ENCODE peak calls at places on chromosomes 7 and 10, in five cellular contexts. G, W, X, M and N are unnamed samples.

GRCh38 chr10:126336786-126337185 is 51.5 kb downstream of the ADAM12 start:
- DNase-seq in M (no peak), X (no peak), G (no peak), W (no peak), N (no peak)

GRCh38 chr7:126774077-126774476 is 478.7 kb downstream of the GRM8 start:
- DNase-seq in W (no peak), G (no peak), X (no peak), M (no peak), N (no peak)

GRCh38 chr10:69588358-69588757 is 15.1 kb upstream of the NEUROG3 start:
- DNase-seq in G (no peak), W (peak; percentile 49), M (no peak), X (no peak), N (no peak)

GRCh38 chr10:114862456-114862855 is 40.9 kb downstream of the FHIP2A start:
- DNase-seq in G (no peak), W (no peak), X (no peak), M (no peak), N (no peak)

GRCh38 chr10:116557305-116557880 is 11.7 kb downstream of the PNLIP start:
- DNase-seq in M (no peak), X (no peak), W (no peak), G (no peak), N (no peak)

GRCh38 chr7:98294798-98295382 is 13.4 kb downstream of the BRI3 start:
- DNase-seq in M (no peak), W (no peak), G (peak; percentile 75), X (no peak), N (no peak)

GRCh38 chr10:121104476-121105111 is 253.4 kb downstream of the WDR11 start:
- DNase-seq in M (no peak), W (no peak), G (no peak), X (no peak), N (no peak)

GRCh38 chr7:27101906-27102577 is 441 bp downstream of the HOXA2 start:
- DNase-seq in W (no peak), M (no peak), X (no peak), G (no peak), N (no peak)

GRCh38 chr7:70316745-70317144 is 718.5 kb downstream of the AUTS2 start:
- DNase-seq in W (no peak), G (peak; percentile 4), M (no peak), X (no peak), N (no peak)

GRCh38 chr10:121577568-121577967 is 20.7 kb downstream of the FGFR2 start:
- DNase-seq in W (no peak), G (no peak), M (no peak), X (no peak), N (no peak)

GRCh38 chr7:131076032-131076431 is 251.6 kb upstream of the MKLN1 start:
- DNase-seq in X (no peak), W (no peak), G (no peak), M (no peak), N (no peak)

GRCh38 chr7:75599244-75599771 is 107.2 kb downstream of the SPDYE5 start:
- DNase-seq in W (no peak), X (no peak), G (no peak), M (no peak), N (no peak)

DNA sequence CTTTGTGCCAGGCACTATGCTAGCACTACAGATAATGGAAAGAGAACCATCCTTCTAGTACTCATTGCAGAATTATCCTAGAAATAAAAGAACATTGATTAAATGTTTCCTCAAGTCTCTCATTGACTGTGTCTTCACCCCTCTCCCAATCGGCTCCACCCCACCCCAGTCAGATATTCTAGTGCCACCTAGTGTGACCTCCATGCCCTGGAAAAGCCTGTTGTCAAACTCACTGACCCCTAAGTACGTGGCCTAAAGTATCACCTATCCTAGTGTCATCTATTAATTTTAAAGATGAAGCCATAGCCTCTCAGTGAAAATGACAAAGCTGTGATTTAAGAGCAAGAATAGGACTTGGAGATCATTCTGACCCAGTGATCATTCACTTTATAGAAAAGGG is 26.3 kb downstream of the LGI1 start:
- DNase-seq in G (no peak), X (no peak), W (no peak), M (no peak), N (no peak)
- TF ChIP-seq CTCF in G (no peak), X (no peak), W (no peak), M (no peak), N (no peak)

GRCh38 chr10:5089869-5090268 is 4.3 kb upstream of the AKR1C3 start:
- DNase-seq in X (no peak), M (no peak), G (peak; percentile 87), W (no peak), N (no peak)
- TF ChIP-seq CTCF in X (no peak), M (no peak), G (no peak), W (no peak), N (no peak)

GRCh38 chr7:138243430-138243829 is 167.2 kb downstream of the AKR1D1 start:
- DNase-seq in G (peak; percentile 13), M (no peak), W (no peak), X (no peak), N (no peak)
- TF ChIP-seq CTCF in G (no peak), M (no peak), W (no peak), X (no peak), N (no peak)

DNA sequence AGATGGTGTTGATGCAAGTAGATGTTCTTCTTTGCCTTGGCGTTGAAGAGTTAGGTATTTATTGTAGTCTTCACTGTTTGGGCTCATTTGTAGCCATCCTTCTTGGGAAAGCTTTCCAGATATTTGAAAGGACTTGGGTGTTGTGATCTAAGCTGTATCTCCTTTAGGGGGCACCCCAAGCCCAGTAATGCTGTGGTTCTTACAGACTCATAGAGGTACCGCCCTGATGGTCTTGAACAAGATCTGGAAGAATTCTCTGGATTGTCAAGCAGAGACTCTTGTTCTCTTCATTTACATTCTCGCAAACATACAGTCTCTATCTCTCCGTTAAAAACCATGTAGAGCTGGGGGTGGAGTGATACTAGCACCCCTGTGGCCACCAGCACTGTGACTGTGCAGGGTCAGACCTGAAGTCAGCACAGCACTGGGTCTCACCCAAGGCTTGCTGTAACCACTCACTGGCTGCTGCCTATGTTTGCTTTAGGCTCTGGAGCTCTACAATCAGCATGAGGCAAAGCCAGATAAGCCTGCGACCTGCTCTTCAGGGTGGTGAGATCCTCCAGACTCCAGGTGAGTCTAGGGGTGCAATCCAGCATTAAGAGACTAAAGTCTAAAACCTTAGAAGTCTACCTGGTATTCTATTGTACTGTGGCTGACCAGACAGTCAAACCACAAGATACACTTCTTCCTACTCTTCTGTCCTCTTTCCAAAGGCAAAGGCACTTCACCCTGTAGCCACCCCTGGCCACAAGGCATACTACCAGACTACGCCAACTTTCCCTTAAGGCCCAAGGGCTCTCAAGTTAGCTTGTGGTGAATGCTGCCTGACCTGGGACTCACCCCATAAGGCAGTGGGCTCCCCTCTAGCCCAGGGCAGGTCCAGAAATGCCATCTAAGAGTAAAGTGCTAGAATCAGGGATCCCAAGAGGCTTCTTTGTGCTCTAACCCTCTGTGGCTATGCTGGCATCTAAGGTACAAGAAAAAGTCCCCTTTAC is 209.7 kb upstream of the TMEM196 start:
- DNase-seq in X (no peak), G (peak; percentile 69), W (no peak), M (no peak), N (peak; percentile 23)
- TF ChIP-seq CTCF in X (no peak), G (peak; percentile 7), W (no peak), M (peak; percentile 26), N (no peak)